ENCODE peak calls at places on chromosomes 4 and X, in eight cellular contexts. E is GM23338; C is aorta; K is CD8-positive, alpha-beta T cell; T is adipocyte; P is Panc1; N is H9; R is K562. Q is an unnamed sample. For H3K4me1 and H3K27me3, the result is how much of the 10 kb centered on the place peaks cover.

GRCh38 chrX:43557792-43558191 is 98.3 kb upstream of the MAOA start:
- DNase-seq in R (peak), T (peak), K (peak), N (peak), E (peak), P (peak), C (no peak), Q (peak)

GRCh38 chr4:140849526-140849925 is 93.3 kb upstream of the TBC1D9 start:
- DNase-seq in T (no peak), C (no peak), P (no peak), K (no peak), R (no peak), N (no peak), E (no peak), Q (no peak)

GRCh38 chr4:25308266-25308665 is 4.3 kb upstream of the ZCCHC4 start:
- DNase-seq in N (no peak), P (no peak), E (no peak), C (no peak), T (no peak), R (no peak), K (no peak), Q (no peak)

GRCh38 chr4:110287130-110287529 is 88.7 kb upstream of the ELOVL6 start:
- DNase-seq in E (no peak), P (no peak), C (no peak), N (no peak), R (no peak), T (peak), K (no peak), Q (no peak)

GRCh38 chrX:26664919-26665318 is 448.9 kb downstream of the MAGEB5 start:
- DNase-seq in E (no peak), C (no peak), N (no peak), T (no peak), R (no peak), P (no peak), K (no peak), Q (no peak)

GRCh38 chrX:128805236-128805635 is 718.1 kb downstream of the SMARCA1 start:
- DNase-seq in E (no peak), C (no peak), P (no peak), R (no peak), N (no peak), K (no peak), T (no peak), Q (no peak)

GRCh38 chrX:47145408-47146120 is 543 bp downstream of the RBM10 start:
- DNase-seq in T (peak), E (no peak), K (peak), P (no peak), N (no peak), R (peak), C (no peak), Q (peak)

GRCh38 chrX:24946369-24946768 is 69.4 kb downstream of the ARX start:
- DNase-seq in N (no peak), E (no peak), C (no peak), K (no peak), T (no peak), P (no peak), R (no peak), Q (no peak)

GRCh38 chrX:151753313-151754041 is 18.9 kb downstream of the CNGA2 start:
- DNase-seq in R (peak), P (peak), E (peak), N (peak), C (peak), T (peak), K (no peak), Q (peak)

GRCh38 chr4:25928320-25928955 is 14.4 kb downstream of the SMIM20 start:
- DNase-seq in E (no peak), T (no peak), R (no peak), C (no peak), P (no peak), K (no peak), N (no peak), Q (no peak)

GRCh38 chr4:152536545-152537182 is 772 bp upstream of the FBXW7 start:
- DNase-seq in K (peak), C (no peak), T (peak), P (no peak), E (peak), R (peak), N (no peak), Q (no peak)

GRCh38 chr4:178448372-178449040 is 1006.3 kb upstream of the AGA start:
- DNase-seq in T (no peak), R (no peak), K (no peak), C (no peak), E (no peak), P (no peak), N (no peak), Q (no peak)

GRCh38 chr4:109708990-109709389 is 5.7 kb upstream of the CASP6 start:
- DNase-seq in E (no peak), K (no peak), N (no peak), T (no peak), P (no peak), C (no peak), R (no peak), Q (no peak)

GRCh38 chr4:112518675-112519074 is 2.7 kb upstream of the NEUROG2 start:
- DNase-seq in E (no peak), N (no peak), C (no peak), T (no peak), R (no peak), P (no peak), K (no peak), Q (no peak)

GRCh38 chrX:73668779-73669178 is 105.8 kb downstream of the CHIC1 start:
- DNase-seq in T (no peak), E (no peak), P (no peak), R (no peak), K (no peak), C (no peak), N (no peak), Q (peak)

GRCh38 chr4:37667197-37668100 is 18.7 kb downstream of the RELL1 start:
- DNase-seq in N (no peak), K (no peak), R (no peak), T (no peak), C (no peak), P (no peak), E (no peak), Q (no peak)

GRCh38 chrX:1486177-1486576 is 33.5 kb upstream of the ASMTL start:
- DNase-seq in E (no peak), C (peak), K (no peak), P (no peak), T (no peak), R (no peak), N (no peak), Q (no peak)

GRCh38 chrX:1488141-1488540 is 35.4 kb upstream of the ASMTL start:
- DNase-seq in R (no peak), P (no peak), N (no peak), T (no peak), K (no peak), E (no peak), C (peak), Q (no peak)

GRCh38 chrX:1488745-1489144 is 36.0 kb upstream of the ASMTL start:
- DNase-seq in K (no peak), N (no peak), C (no peak), T (no peak), E (no peak), P (no peak), R (no peak), Q (no peak)

GRCh38 chrX:1486749-1487361 is 34.1 kb upstream of the ASMTL start:
- DNase-seq in T (no peak), P (no peak), N (no peak), K (no peak), C (peak), E (no peak), R (no peak), Q (no peak)

GRCh38 chrX:1487401-1487800 is 34.7 kb upstream of the ASMTL start:
- DNase-seq in K (no peak), C (no peak), N (no peak), T (no peak), R (no peak), E (no peak), P (no peak), Q (no peak)
- H3K4me1 ChIP-seq in K (under half), C (under half), N (under half), T (under half), R (under half), E (under half), P (under half), Q (under half)

GRCh38 chr4:8590546-8590880 is 2.1 kb upstream of the CPZ start:
- DNase-seq in C (no peak), K (no peak), R (no peak), N (no peak), P (no peak), E (no peak), T (no peak), Q (no peak)

GRCh38 chr4:8593268-8594096 is 917 bp downstream of the CPZ start:
- DNase-seq in P (no peak), R (peak), N (no peak), E (peak), C (no peak), K (no peak), T (peak), Q (no peak)

GRCh38 chr4:8592366-8593267 is at the start of gene CPZ:
- DNase-seq in E (peak), N (peak), P (no peak), T (peak), C (peak), R (peak), K (no peak), Q (no peak)

GRCh38 chr4:8591114-8591513 is 1.5 kb upstream of the CPZ start:
- DNase-seq in K (no peak), T (no peak), P (no peak), R (no peak), C (no peak), N (no peak), E (no peak), Q (no peak)

DNA sequence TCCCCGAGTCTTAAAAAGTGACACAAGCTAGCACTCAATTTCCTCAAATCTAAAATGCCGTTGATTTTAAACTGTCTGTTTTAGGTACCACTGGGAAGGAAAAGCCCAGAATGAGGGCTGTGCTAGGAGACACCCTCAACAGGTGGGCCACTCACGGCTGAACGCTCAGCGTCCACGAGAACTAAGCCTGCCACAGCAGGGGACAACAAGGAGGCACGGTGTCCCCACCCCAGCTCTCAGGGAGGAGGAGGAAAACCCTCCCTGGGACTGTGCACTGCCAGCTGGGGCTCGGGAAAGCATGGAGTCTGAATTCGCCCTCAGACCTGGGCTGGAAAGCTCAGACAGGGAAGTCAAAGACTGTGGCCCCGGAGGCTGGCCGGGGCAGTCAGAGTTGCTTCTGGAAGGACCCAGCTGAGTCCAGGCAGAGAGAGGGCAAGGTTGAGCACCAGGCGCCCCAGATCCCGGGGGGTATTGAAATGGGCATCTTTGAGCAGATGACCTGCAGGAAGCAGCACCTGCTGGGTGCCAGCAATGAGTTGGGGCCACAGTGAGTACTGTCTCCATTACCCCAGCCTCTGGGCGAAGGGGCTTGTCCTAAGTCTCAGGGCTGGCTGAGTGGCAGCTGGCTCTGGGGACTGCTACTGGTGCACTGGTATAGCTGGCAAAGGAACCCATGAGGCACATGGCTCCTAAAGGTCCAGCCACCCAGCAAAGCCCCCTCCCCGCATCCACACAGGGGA is 769 bp upstream of the CPZ start:
- DNase-seq in R (no peak), T (no peak), C (no peak), E (peak), P (no peak), N (no peak), K (no peak), Q (no peak)
- H3K27me3 ChIP-seq in R (under half), T (under half), C (under half), E (under half), P (under half), N (under half), K (under half), Q (under half)

DNA sequence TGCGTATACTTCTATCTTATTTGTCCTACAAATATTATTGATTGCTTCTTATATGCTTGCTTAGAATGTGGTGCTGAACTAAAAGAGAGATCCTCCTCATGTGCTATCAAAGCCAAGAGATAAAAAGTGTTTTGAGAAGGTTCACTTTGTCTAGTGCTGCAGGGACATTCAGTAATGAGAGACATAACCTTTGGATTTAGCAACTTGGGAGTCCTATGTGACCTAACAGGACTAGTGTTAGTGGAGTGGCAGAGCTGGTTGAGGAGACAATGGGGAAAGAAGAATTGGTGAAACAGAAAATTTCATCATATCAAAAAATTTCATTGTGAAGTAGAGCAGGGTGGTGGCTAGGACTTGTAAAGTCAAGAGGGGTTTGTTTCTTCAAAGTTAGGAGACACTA is 117.0 kb downstream of the RAPGEF2 start:
- DNase-seq in P (no peak), R (no peak), T (no peak), E (no peak), K (no peak), C (no peak), N (no peak), Q (no peak)
- H3K4me1 ChIP-seq in P (under half), R (under half), T (under half), E (under half), K (under half), C (under half), N (under half), Q (under half)

DNA sequence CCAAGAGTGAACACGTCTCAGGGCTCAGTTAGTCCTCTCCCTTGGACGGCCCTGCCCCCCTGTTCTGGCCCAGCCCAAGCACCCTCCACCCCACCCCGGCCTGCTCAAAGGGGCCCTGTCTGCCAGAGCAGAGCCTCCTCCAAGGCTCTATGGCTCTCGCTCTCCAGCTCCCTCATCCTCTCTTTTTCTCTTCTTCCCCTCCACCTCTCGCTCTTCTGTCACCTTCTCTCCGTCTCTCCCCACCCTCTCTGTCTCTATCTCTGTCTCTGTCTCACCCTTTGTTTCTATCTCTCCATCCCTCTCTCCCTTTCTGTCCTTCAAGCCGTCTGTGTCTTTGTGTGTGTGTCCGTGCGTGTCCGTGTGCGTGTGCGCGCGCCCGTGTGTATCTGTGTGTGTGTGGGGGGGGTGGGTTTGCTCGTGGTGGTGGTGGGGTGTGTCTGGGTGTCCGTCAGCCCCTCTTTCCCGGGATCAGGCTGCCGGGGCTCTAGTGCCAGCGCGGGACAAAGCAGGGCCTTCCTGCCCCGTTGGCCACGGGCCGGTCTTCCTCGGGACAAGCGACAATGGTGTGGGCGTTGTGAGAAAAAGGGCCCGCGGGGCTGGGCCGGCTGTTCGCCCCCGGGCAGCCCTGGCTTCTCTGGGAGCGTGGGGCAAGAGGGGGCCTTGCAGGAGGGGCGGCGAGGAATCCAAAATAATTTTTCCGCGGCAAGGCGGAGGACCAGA is 8.7 kb downstream of the FRG2 start:
- DNase-seq in R (no peak), K (no peak), E (peak), N (no peak), P (no peak), C (no peak), T (no peak), Q (no peak)
- H3K27me3 ChIP-seq in R (under half), K (under half), E (half or more), N (under half), P (under half), C (under half), T (under half), Q (half or more)

Q was measured in BE2C.